ENCODE peak calls at places on chromosomes 7 and 10, in four cellular contexts. C, S, U and J are unnamed samples.

GRCh38 chr10:30059209-30060107 is at the start of gene JCAD:
- DNase-seq in C (peak; percentile 46), S (peak; percentile 90), U (peak; percentile 72), J (peak; percentile 43)

GRCh38 chr10:89992575-89992974 is 291.2 kb downstream of the KIF20B start:
- DNase-seq in C (no peak), S (no peak), U (no peak), J (no peak)

GRCh38 chr10:113158183-113158582 is 208.1 kb downstream of the TCF7L2 start:
- DNase-seq in C (no peak), S (no peak), U (peak; percentile 17), J (peak; percentile 14)

GRCh38 chr10:119412244-119412750 is 130.2 kb downstream of the RGS10 start:
- DNase-seq in C (no peak), S (no peak), U (no peak), J (peak; percentile 63)

GRCh38 chr10:57830877-57831535 is 436.7 kb downstream of the IPMK start:
- DNase-seq in C (no peak), S (no peak), U (no peak), J (no peak)

GRCh38 chr10:49426490-49427360 is 30.8 kb upstream of the DRGX start:
- DNase-seq in C (no peak), S (no peak), U (no peak), J (no peak)

GRCh38 chr10:53022663-53023088 is 250.1 kb upstream of the MBL2 start:
- DNase-seq in C (no peak), S (no peak), U (no peak), J (no peak)

GRCh38 chr7:14233026-14233897 is 243.8 kb upstream of the ETV1 start:
- DNase-seq in C (peak; percentile 66), S (no peak), U (peak; percentile 13), J (peak; percentile 34)

GRCh38 chr10:7211857-7212577 is 198.8 kb downstream of the SFMBT2 start:
- DNase-seq in C (no peak), S (no peak), U (no peak), J (no peak)

GRCh38 chr7:95481768-95482167 is 4.0 kb upstream of the ASB4 start:
- DNase-seq in C (no peak), S (no peak), U (no peak), J (no peak)

GRCh38 chr10:8577681-8578080 is 523.2 kb downstream of the GATA3 start:
- DNase-seq in C (no peak), S (no peak), U (no peak), J (no peak)

GRCh38 chr7:155874411-155874810 is 62.1 kb upstream of the SHH start:
- DNase-seq in C (no peak), S (no peak), U (no peak), J (no peak)

GRCh38 chr7:25244193-25244592 is 15.9 kb upstream of the NPVF start:
- DNase-seq in C (no peak), S (no peak), U (no peak), J (no peak)

GRCh38 chr10:80356563-80356999 is at the start of the genes DYDC1 and DYDC2:
- DNase-seq in C (no peak), S (peak; percentile 52), U (peak; percentile 58), J (peak; percentile 40)

GRCh38 chr7:99778880-99779279 is 5.1 kb downstream of the CYP3A4 start:
- DNase-seq in C (no peak), S (no peak), U (no peak), J (no peak)

GRCh38 chr7:25847331-25848070 is 304.5 kb upstream of the NFE2L3 start:
- DNase-seq in C (peak; percentile 48), S (no peak), U (no peak), J (peak; percentile 72)

GRCh38 chr7:16847381-16847860 is 34.4 kb downstream of the AGR3 start:
- DNase-seq in C (peak; percentile 95), S (no peak), U (no peak), J (no peak)

GRCh38 chr10:98382691-98383101 is 32.3 kb downstream of the PYROXD2 start:
- DNase-seq in C (no peak), S (no peak), U (no peak), J (no peak)

GRCh38 chr7:99457646-99458493 is 8.1 kb downstream of the ATP5MF start:
- DNase-seq in C (no peak), S (no peak), U (no peak), J (no peak)

GRCh38 chr10:131532745-131533341 is 221.3 kb upstream of the TCERG1L start:
- DNase-seq in C (no peak), S (no peak), U (no peak), J (no peak)

GRCh38 chr7:22302951-22303423 is 54.0 kb downstream of the RAPGEF5 start:
- DNase-seq in C (no peak), S (no peak), U (peak; percentile 73), J (no peak)

GRCh38 chr10:129958118-129958685 is 5.9 kb downstream of the EBF3 start:
- DNase-seq in C (no peak), S (no peak), U (peak; percentile 61), J (no peak)

GRCh38 chr10:132397036-132397541 is at the start of gene PWWP2B:
- DNase-seq in C (peak; percentile 19), S (peak; percentile 50), U (peak; percentile 50), J (peak; percentile 76)

GRCh38 chr10:70695241-70696030 is 23.1 kb downstream of the ADAMTS14 start:
- DNase-seq in C (peak; percentile 83), S (no peak), U (no peak), J (no peak)

GRCh38 chr7:147245274-147245673 is 1128.7 kb downstream of the CNTNAP2 start:
- DNase-seq in C (peak; percentile 76), S (peak; percentile 47), U (peak; percentile 63), J (peak; percentile 0)
- TF ChIP-seq CTCF in C (peak; percentile 81), S (peak; percentile 70), U (peak; percentile 77), J (peak; percentile 55)

GRCh38 chr7:132249591-132249971 is 326.7 kb downstream of the PLXNA4 start:
- DNase-seq in C (peak; percentile 38), S (peak; percentile 41), U (peak; percentile 10), J (no peak)
- TF ChIP-seq CTCF in C (peak; percentile 58), S (no peak), U (no peak), J (peak; percentile 13)

GRCh38 chr7:76358053-76358477 is 726 bp downstream of the YWHAG start:
- DNase-seq in C (peak; percentile 31), S (peak; percentile 31), U (peak; percentile 57), J (peak; percentile 65)

GRCh38 chr7:76357379-76358052 is 1.3 kb downstream of the YWHAG start:
- DNase-seq in C (no peak), S (no peak), U (no peak), J (no peak)

GRCh38 chr7:76356115-76356514 is 2.7 kb downstream of the YWHAG start:
- DNase-seq in C (peak; percentile 27), S (no peak), U (no peak), J (no peak)

GRCh38 chr7:76354981-76355730 is 3.6 kb downstream of the YWHAG start:
- DNase-seq in C (no peak), S (no peak), U (no peak), J (no peak)

GRCh38 chr7:76356823-76357222 is 2.0 kb downstream of the YWHAG start:
- DNase-seq in C (peak; percentile 75), S (no peak), U (peak; percentile 30), J (peak; percentile 64)
- TF ChIP-seq CTCF in C (no peak), S (no peak), U (no peak), J (no peak)

GRCh38 chr10:78973901-78974408 is 94.8 kb upstream of the ZMIZ1 start:
- DNase-seq in C (peak; percentile 100), S (peak; percentile 87), U (peak; percentile 95), J (peak; percentile 68)
- TF ChIP-seq CTCF in C (no peak), S (no peak), U (no peak), J (no peak)

DNA sequence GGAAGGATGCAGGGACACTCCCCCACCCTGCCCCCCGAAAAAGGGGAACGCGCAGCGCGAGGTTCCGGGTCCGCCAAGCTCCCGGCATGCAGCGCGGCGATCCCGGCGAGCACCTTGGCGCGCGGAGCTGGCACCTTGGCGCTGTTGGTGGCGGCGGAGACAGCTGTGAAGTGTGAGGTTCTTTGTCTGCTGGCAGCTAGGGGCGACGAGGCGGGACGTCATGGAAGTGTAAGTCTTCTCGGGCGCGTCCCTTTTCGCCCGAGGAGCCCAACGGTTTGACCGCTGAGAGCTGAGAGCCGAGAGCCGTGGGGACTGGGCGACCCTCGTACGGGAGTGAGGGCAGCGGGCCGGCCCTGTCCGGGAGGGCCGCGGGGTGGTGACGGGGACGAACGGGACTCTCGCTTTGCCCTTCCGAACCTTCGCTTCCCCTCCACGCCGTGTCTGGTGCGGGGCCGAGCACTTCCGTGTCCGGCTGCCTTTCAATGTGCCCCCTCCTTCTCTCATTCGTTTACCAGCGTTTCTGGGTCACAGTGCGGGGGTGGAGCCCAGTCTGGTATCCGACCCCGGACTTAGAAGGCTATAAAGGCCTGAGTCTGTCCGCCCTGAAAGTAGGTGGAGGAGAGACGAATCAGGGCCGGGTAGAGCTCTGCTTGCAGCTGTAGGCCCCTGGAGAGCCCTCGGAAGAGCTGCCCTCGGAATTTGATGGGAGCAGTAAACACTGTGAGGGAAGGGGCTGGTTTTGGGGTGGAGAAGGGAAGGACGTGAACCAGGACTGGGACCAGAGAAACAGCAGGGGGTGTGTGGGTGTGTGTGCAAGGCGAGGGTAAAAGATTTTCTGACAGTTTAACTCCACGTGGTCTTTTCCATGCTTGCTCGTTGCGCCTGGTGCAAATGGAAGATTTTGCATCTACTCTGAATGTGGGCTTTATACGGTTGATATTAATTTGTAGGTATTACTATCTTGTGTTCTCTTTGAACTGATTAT is at the start of gene CRCP:
- DNase-seq in C (peak; percentile 75), S (peak; percentile 66), U (peak; percentile 82), J (peak; percentile 87)
- TF ChIP-seq CTCF in C (peak; percentile 48), S (no peak), U (no peak), J (peak; percentile 45)

DNA sequence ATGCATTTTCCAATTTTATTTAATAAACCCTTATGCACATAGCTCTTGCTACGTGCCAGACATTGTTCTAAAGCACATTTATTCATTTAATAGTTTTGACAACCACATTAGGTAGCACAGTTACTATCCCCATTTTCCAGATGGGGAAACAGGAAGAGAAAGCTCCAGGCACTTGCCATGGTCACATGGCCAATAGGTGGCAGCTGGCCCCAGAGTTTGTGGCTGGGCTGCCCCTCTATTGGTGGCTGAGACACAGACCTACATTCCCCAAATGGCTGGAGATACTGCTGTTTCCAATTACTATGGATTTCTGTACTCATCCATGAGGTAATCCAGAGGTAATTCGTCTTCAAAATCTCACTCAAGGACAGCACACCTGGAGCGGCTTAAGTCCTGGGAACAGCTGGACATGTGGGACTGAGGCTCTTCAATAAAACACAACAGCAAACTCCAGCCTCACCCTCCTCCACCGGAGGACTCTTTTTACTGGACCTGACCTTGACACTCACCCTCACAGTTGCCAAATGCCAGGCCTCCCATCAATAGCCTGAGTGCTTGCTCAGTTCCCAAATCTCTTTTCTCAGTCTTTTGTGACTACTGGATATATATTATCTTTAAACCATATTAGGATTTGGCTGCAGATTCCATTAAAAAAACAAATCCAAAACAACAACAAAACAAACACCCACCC is 106.1 kb downstream of the CLEC2L start:
- DNase-seq in C (no peak), S (no peak), U (no peak), J (no peak)
- TF ChIP-seq CTCF in C (peak; percentile 12), S (no peak), U (no peak), J (no peak)

GRCh38 chr7:43753843-43754242 is 4.6 kb upstream of the BLVRA start:
- DNase-seq in C (no peak), S (no peak), U (no peak), J (no peak)
- TF ChIP-seq CTCF in C (no peak), S (no peak), U (no peak), J (no peak)